ENCODE peak calls at places on chromosomes 3 and 15, in nine cellular contexts. B, J, S, P, Z, A, C, E and I are unnamed samples.

GRCh38 chr3:198028718-198029117 is 68.7 kb downstream of the LMLN start:
- DNase-seq in B (no peak), C (no peak), J (no peak), A (no peak), E (peak), Z (no peak), P (no peak), S (no peak), I (no peak)

GRCh38 chr15:40459391-40460015 is 11.3 kb upstream of the CHST14 start:
- DNase-seq in A (no peak), P (no peak), C (no peak), E (no peak), J (no peak), B (no peak), Z (no peak), S (no peak), I (no peak)

GRCh38 chr15:34334676-34335075 is 2.9 kb downstream of the SLC12A6 start:
- DNase-seq in E (no peak), B (no peak), J (no peak), A (no peak), P (no peak), Z (no peak), S (no peak), C (no peak), I (no peak)

GRCh38 chr3:126659915-126660886 is 5.3 kb upstream of the TXNRD3 start:
- DNase-seq in Z (no peak), E (no peak), B (no peak), S (no peak), P (peak), C (no peak), A (peak), J (no peak), I (peak)

GRCh38 chr3:101813817-101814440 is 34.9 kb downstream of the NXPE3 start:
- DNase-seq in S (no peak), E (peak), J (no peak), Z (no peak), B (no peak), C (no peak), A (peak), P (peak), I (peak)

GRCh38 chr3:93961489-93961888 is 12.2 kb downstream of the PROS1 start:
- DNase-seq in C (no peak), A (no peak), J (no peak), E (no peak), P (no peak), S (no peak), Z (no peak), B (no peak), I (no peak)

GRCh38 chr3:15667484-15667883 is 65.9 kb downstream of the BTD start:
- DNase-seq in B (no peak), A (no peak), S (no peak), P (no peak), Z (no peak), J (no peak), C (no peak), E (no peak), I (no peak)

GRCh38 chr3:34174740-34175139 is 376.3 kb downstream of the PDCD6IP start:
- DNase-seq in S (no peak), E (no peak), B (no peak), P (no peak), J (no peak), Z (no peak), A (peak), C (no peak), I (no peak)

GRCh38 chr3:9949626-9950025 is 2.6 kb downstream of the PRRT3 start:
- DNase-seq in P (no peak), S (no peak), E (no peak), Z (no peak), A (no peak), B (no peak), C (no peak), J (no peak), I (no peak)

GRCh38 chr15:60324706-60325438 is 72.9 kb downstream of the ANXA2 start:
- DNase-seq in Z (no peak), P (no peak), C (no peak), J (peak), B (no peak), A (no peak), S (no peak), E (no peak), I (no peak)

GRCh38 chr3:13214847-13215472 is 141.7 kb upstream of the IQSEC1 start:
- DNase-seq in B (no peak), Z (peak), A (no peak), E (no peak), P (no peak), J (peak), S (no peak), C (no peak), I (no peak)

GRCh38 chr15:57777034-57777433 is 70.5 kb downstream of the POLR2M start:
- DNase-seq in Z (no peak), B (no peak), J (no peak), E (no peak), S (no peak), C (no peak), A (no peak), P (no peak), I (no peak)

GRCh38 chr3:123311201-123311600 is 109.5 kb downstream of the SEC22A start:
- DNase-seq in Z (no peak), P (no peak), B (no peak), C (peak), E (no peak), J (no peak), A (no peak), S (no peak), I (no peak)

GRCh38 chr15:88204584-88204983 is 52.0 kb downstream of the NTRK3 start:
- DNase-seq in E (no peak), J (no peak), A (no peak), S (no peak), C (no peak), Z (no peak), B (no peak), P (no peak), I (peak)

GRCh38 chr3:136464502-136464901 is 214.4 kb downstream of the PCCB start:
- DNase-seq in J (no peak), P (no peak), Z (no peak), E (peak), B (no peak), C (no peak), A (no peak), S (no peak), I (no peak)